ENCODE peak calls at places on chromosomes 12 and 14, in five cellular contexts. W is CD8-positive, alpha-beta T cell; J is vagina; Z is OCI-LY7; N is mesenchymal stem cell. S is an unnamed sample. For H3K9me3, the result is how much of the 10 kb centered on the place peaks cover.

GRCh38 chr14:103020271-103020910 is 37.0 kb downstream of the CDC42BPB start:
- DNase-seq in Z (no peak), W (no peak), N (no peak), J (no peak), S (no peak)

GRCh38 chr12:130783110-130783715 is 55.8 kb downstream of the STX2 start:
- DNase-seq in Z (no peak), W (no peak), J (no peak), N (no peak), S (no peak)

GRCh38 chr14:92626041-92626440 is 112.5 kb downstream of the RIN3 start:
- DNase-seq in Z (no peak), N (no peak), J (no peak), W (no peak), S (no peak)

GRCh38 chr14:59464651-59465569 is at the start of gene GPR135:
- DNase-seq in J (no peak), Z (peak), N (peak), W (peak), S (peak)

GRCh38 chr14:76501156-76501555 is 125.2 kb downstream of the ESRRB start:
- DNase-seq in N (no peak), W (no peak), Z (no peak), J (no peak), S (no peak)

GRCh38 chr12:97912943-97913342 is 450.3 kb downstream of the RMST start:
- DNase-seq in J (no peak), W (no peak), Z (no peak), N (no peak), S (peak)

GRCh38 chr12:103043531-103044445 is 86.3 kb downstream of the ASCL1 start:
- DNase-seq in N (no peak), Z (no peak), J (no peak), W (no peak), S (no peak)

GRCh38 chr12:96886998-96887677 is 19.9 kb upstream of the NEDD1 start:
- DNase-seq in N (no peak), W (no peak), Z (no peak), J (no peak), S (no peak)

GRCh38 chr14:99035712-99036593 is 236.0 kb downstream of the BCL11B start:
- DNase-seq in Z (no peak), W (no peak), J (no peak), N (peak), S (peak)

GRCh38 chr12:100896192-100896591 is 101.6 kb downstream of the ANO4 start:
- DNase-seq in J (no peak), W (no peak), Z (no peak), N (no peak), S (no peak)

GRCh38 chr12:12387521-12387920 is 30.6 kb downstream of the BORCS5 start:
- DNase-seq in N (no peak), W (no peak), J (no peak), Z (no peak), S (no peak)

GRCh38 chr14:95034806-95035205 is 122.5 kb downstream of the DICER1 start:
- DNase-seq in J (peak), Z (peak), W (no peak), N (no peak), S (no peak)

GRCh38 chr12:52246720-52247621 is 13.9 kb downstream of the KRT7 start:
- DNase-seq in N (no peak), Z (no peak), J (no peak), W (no peak), S (no peak)

GRCh38 chr14:72962829-72963312 is 36.6 kb downstream of the DCAF4 start:
- DNase-seq in Z (no peak), W (no peak), J (no peak), N (peak), S (no peak)

GRCh38 chr12:127550271-127550670 is 716.7 kb upstream of the TMEM132C start:
- DNase-seq in N (peak), J (no peak), W (no peak), Z (no peak), S (no peak)

GRCh38 chr12:97758586-97758985 is 296.0 kb downstream of the RMST start:
- DNase-seq in W (no peak), N (no peak), J (no peak), Z (no peak), S (no peak)

GRCh38 chr12:72274926-72275325 is 2.8 kb downstream of the TRHDE start:
- DNase-seq in W (no peak), N (peak), J (no peak), Z (no peak), S (no peak)

GRCh38 chr12:65596514-65597010 is 227.7 kb upstream of the HMGA2 start:
- DNase-seq in N (peak), Z (no peak), W (no peak), J (no peak), S (no peak)

GRCh38 chr12:54024581-54024980 is 3.7 kb upstream of the HOXC6 start:
- DNase-seq in N (no peak), Z (no peak), J (no peak), W (no peak), S (peak)

GRCh38 chr14:64388533-64389243 is 535 bp downstream of the MTHFD1 start:
- DNase-seq in N (peak), W (no peak), Z (peak), J (no peak), S (no peak)

GRCh38 chr14:20662968-20663731 is 21.2 kb upstream of the RNASE4 start:
- DNase-seq in N (peak), J (no peak), W (peak), Z (peak), S (peak)

GRCh38 chr12:90938451-90938850 is 16.5 kb downstream of the CCER1 start:
- DNase-seq in Z (no peak), J (no peak), W (no peak), N (peak), S (no peak)

GRCh38 chr12:120628919-120629318 is 11.5 kb upstream of the CABP1 start:
- DNase-seq in W (no peak), N (no peak), Z (no peak), J (no peak), S (no peak)

GRCh38 chr14:93970589-93970966 is 5.8 kb downstream of the ASB2 start:
- DNase-seq in W (peak), Z (peak), N (no peak), J (no peak), S (no peak)

GRCh38 chr12:116459921-116460666 is 99.1 kb upstream of the MAP1LC3B2 start:
- DNase-seq in J (no peak), W (no peak), N (no peak), Z (no peak), S (no peak)

GRCh38 chr12:112906712-112907414 is at the start of gene OAS1:
- DNase-seq in J (peak), N (peak), Z (peak), W (no peak), S (no peak)

GRCh38 chr12:100234591-100235304 is 32.1 kb downstream of the DEPDC4 start:
- DNase-seq in W (no peak), N (peak), J (no peak), Z (peak), S (no peak)

GRCh38 chr12:62562892-62563291 is 96.3 kb downstream of the MON2 start:
- DNase-seq in N (peak), Z (no peak), W (no peak), J (no peak), S (no peak)

GRCh38 chr12:99619389-99620158 is 28.0 kb upstream of the GARIN6 start:
- DNase-seq in J (no peak), Z (peak), N (peak), W (no peak), S (no peak)

GRCh38 chr12:75585309-75585708 is 73.9 kb upstream of the KRR1 start:
- DNase-seq in N (peak), J (no peak), W (no peak), Z (no peak), S (no peak)

GRCh38 chr12:108850854-108851573 is 6.4 kb downstream of the SSH1 start:
- DNase-seq in W (no peak), Z (peak), J (no peak), N (peak), S (peak)

GRCh38 chr12:59118356-59118755 is 198.1 kb upstream of the LRIG3 start:
- DNase-seq in Z (no peak), W (no peak), J (no peak), N (no peak), S (no peak)

GRCh38 chr12:29782285-29782820 is 1.4 kb downstream of the TMTC1 start:
- DNase-seq in W (no peak), N (peak), J (no peak), Z (no peak), S (no peak)

DNA sequence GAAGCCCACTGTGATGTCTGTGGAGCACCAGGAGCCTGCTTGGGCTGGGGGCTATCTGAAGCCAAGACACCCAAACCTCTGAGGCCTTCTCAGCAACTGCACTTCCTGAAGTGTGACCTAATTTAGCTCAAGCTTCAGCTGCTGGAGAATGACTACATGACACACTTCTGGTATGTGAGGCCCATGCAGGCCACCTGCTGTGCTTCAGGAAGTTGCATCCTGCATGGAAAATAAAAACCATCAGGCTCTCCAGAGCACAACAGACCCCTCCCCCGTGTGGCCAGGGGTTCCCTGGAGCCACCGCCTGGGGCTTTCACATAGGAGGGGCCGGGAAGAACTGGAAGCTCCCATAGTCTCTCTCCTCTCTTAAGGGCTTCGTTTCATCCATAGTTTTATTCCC is 217.7 kb downstream of the SLC15A4 start:
- DNase-seq in N (no peak), Z (no peak), W (no peak), J (no peak), S (no peak)
- H3K9me3 ChIP-seq in N (under half), Z (under half), W (under half), J (under half), S (under half)

DNA sequence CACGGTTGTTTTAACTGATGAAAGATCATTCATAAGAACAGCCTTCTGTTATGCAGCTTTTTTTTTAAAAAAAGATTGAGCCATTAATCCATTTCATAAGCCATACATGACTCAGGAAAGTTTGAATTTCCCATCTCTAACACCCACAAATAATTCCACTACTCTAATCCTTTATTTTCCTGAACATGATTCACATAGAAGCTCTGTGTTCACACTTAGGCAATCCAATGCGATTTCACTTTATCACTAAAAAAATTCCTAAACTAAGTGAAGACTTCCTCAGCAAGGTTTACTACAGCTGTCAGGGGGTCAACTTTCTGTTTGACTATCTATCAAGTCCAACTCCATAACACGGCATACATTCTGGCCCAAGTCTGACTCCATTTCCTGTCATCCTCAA is 25.9 kb downstream of the PKP2 start:
- DNase-seq in J (no peak), N (peak), Z (no peak), W (no peak), S (no peak)
- H3K4me3 ChIP-seq in J (no peak), N (no peak), Z (no peak), W (no peak), S (no peak)

GRCh38 chr12:49962861-49963765 is 1.4 kb downstream of the AQP5 start:
- DNase-seq in J (no peak), N (no peak), Z (no peak), W (no peak), S (no peak)

GRCh38 chr12:49961993-49962764 is 507 bp downstream of the AQP5 start:
- DNase-seq in W (no peak), J (no peak), N (no peak), Z (no peak), S (no peak)

GRCh38 chr12:49965836-49966235 is 4.2 kb downstream of the AQP5 start:
- DNase-seq in J (no peak), N (no peak), Z (no peak), W (no peak), S (no peak)

GRCh38 chr12:49964849-49965624 is 3.4 kb downstream of the AQP5 start:
- DNase-seq in Z (no peak), J (no peak), W (no peak), N (no peak), S (no peak)

DNA sequence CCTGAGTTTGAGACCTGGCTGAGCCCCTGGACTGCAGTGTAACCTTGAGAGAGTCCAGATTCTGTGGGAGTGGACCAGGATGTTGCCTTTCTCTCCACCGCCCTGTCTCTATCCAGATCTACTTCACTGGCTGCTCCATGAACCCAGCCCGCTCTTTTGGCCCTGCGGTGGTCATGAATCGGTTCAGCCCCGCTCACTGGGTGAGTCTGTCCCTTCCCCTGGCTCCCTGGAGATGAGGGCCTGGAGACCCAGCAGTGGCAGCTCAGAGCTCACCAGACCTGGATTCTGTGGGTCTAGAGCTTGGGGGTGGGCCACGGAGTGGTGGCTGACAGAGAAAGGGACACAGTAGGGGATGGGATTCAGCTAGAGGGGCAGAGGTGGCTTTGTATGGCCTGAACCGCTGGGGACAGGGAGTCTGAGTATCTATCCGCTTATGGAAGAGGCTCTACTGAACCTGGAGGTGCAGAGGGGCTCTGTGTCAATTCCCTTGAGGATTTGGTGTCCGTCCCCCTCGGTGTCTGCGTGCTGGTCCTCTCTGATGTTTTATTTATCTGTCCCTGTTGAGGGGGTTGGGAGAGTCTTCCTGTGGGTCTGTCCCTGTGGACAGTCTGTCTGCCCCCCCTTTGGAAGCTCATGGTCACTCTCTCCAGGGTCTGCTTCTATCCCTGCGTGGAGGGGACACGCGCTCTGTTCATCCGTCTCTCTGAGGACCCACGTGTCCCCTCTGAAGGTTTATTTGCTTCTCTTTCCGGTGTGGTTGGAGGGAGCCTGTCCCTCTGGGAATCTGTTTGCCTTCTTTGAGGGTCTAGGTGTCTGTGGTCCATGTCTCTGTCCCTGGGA is 2.5 kb downstream of the AQP5 start:
- DNase-seq in N (no peak), Z (no peak), W (no peak), J (no peak), S (no peak)
- H3K9me3 ChIP-seq in N (under half), Z (under half), W (under half), J (under half), S (under half)

DNA sequence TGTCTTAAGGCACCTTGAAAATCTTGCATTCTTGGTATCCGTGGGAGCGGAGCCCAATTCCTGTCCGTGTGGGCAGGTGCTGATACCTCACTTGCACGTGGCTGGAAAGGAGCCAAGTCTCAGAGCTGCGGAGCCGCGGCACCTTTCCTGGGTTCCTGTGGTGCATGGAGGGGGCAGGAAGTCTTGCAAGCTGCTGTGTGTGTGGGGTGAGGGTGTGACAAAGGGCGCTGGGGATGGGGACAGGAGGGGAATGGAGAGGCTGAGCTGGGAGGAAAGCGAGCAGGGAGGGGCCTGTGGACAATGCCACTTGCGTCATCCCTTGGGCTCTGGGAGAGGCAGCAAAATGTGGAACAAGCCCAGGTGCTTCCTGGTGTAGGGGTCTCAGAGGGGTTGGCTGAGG is 86.7 kb downstream of the CALM1 start:
- DNase-seq in N (no peak), J (no peak), W (no peak), Z (no peak), S (no peak)
- H3K4me3 ChIP-seq in N (no peak), J (no peak), W (no peak), Z (no peak), S (no peak)